ENCODE peak calls at places on chromosomes 1 and 21, in six cellular contexts. X is stromal cell of bone marrow; R is Daoy; O is stimulated activated CD4-positive, alpha-beta T cell treated with anti-CD3 and anti-CD28 coated beads, Interleukin-4, amount 100 ng/mL, for 48 hours; Y is fibroblast of lung; P is NCI-H1092. J is an unnamed sample.

GRCh38 chr1:172401907-172402306 is 18.6 kb upstream of the C1orf105 start:
- DNase-seq in R (no peak), O (no peak), P (no peak), X (no peak), Y (no peak), J (no peak)

GRCh38 chr1:194975913-194976312 is 1632.3 kb downstream of the KCNT2 start:
- DNase-seq in X (no peak), Y (peak), P (no peak), O (no peak), R (no peak), J (peak)

GRCh38 chr1:213568929-213569815 is 418.6 kb upstream of the PROX1 start:
- DNase-seq in X (no peak), O (no peak), Y (no peak), R (no peak), P (peak), J (no peak)

GRCh38 chr1:182217071-182217470 is 155.6 kb upstream of the ZNF648 start:
- DNase-seq in O (no peak), X (peak), R (no peak), P (no peak), Y (peak), J (no peak)

GRCh38 chr1:114219247-114219872 is 65.7 kb upstream of the SYT6 start:
- DNase-seq in P (no peak), Y (no peak), R (peak), X (peak), O (no peak), J (peak)

GRCh38 chr21:42097860-42098259 is 26.7 kb downstream of the UMODL1 start:
- DNase-seq in P (no peak), R (peak), Y (peak), O (no peak), X (peak), J (peak)

GRCh38 chr21:16534408-16535099 is 804.8 kb downstream of the USP25 start:
- DNase-seq in O (no peak), R (peak), Y (peak), X (peak), P (peak), J (peak)

GRCh38 chr1:154972517-154973343 is 1.8 kb upstream of the CKS1B start:
- DNase-seq in P (no peak), Y (peak), R (peak), X (peak), O (no peak), J (peak)

GRCh38 chr1:157284446-157284845 is 146.3 kb upstream of the ETV3 start:
- DNase-seq in X (no peak), R (no peak), Y (no peak), O (no peak), P (no peak), J (no peak)

J was measured in H4.